ENCODE peak calls at places on chromosomes 2 and 18, in eight cellular contexts. One of them, this sample, is unnamed.

GRCh38 chr2:38121481-38121880 is 45.5 kb upstream of the CYP1B1 start:
- DNase-seq in activated effector memory CD4-positive, alpha-beta T cell treated with Interleukin-2 at 50 U/mL for 16 hours: no peak
- DNase-seq in stimulated activated CD8-positive, alpha-beta memory T cell treated with anti-CD3 and anti-CD28 coated beads, Interleukin-15, amount 100 ng/mL, for 48 hours: no peak
- DNase-seq in iris pigment epithelial cell: no peak
- DNase-seq in SHP77 treated with DMSO at 0.1 percent for 48 hours: no peak
- DNase-seq in activated CD8-positive, alpha-beta memory T cell treated with anti-CD3 and anti-CD28 coated beads for 24 hours: no peak
- DNase-seq in NCI-H2171: no peak
- DNase-seq in epithelial cell of esophagus: no peak
- DNase-seq in this sample: no peak

GRCh38 chr2:186827426-186827825 is 21.5 kb downstream of the ZSWIM2 start:
- DNase-seq in activated CD8-positive, alpha-beta memory T cell treated with anti-CD3 and anti-CD28 coated beads for 24 hours: no peak
- DNase-seq in activated effector memory CD4-positive, alpha-beta T cell treated with Interleukin-2 at 50 U/mL for 16 hours: no peak
- DNase-seq in iris pigment epithelial cell: peak; percentile 81
- DNase-seq in stimulated activated CD8-positive, alpha-beta memory T cell treated with anti-CD3 and anti-CD28 coated beads, Interleukin-15, amount 100 ng/mL, for 48 hours: no peak
- DNase-seq in epithelial cell of esophagus: no peak
- DNase-seq in SHP77 treated with DMSO at 0.1 percent for 48 hours: no peak
- DNase-seq in NCI-H2171: no peak
- DNase-seq in this sample: no peak

GRCh38 chr2:173032032-173032431 is 43.6 kb upstream of the MAP3K20 start:
- DNase-seq in stimulated activated CD8-positive, alpha-beta memory T cell treated with anti-CD3 and anti-CD28 coated beads, Interleukin-15, amount 100 ng/mL, for 48 hours: no peak
- DNase-seq in SHP77 treated with DMSO at 0.1 percent for 48 hours: no peak
- DNase-seq in NCI-H2171: no peak
- DNase-seq in activated effector memory CD4-positive, alpha-beta T cell treated with Interleukin-2 at 50 U/mL for 16 hours: no peak
- DNase-seq in epithelial cell of esophagus: no peak
- DNase-seq in activated CD8-positive, alpha-beta memory T cell treated with anti-CD3 and anti-CD28 coated beads for 24 hours: no peak
- DNase-seq in iris pigment epithelial cell: no peak
- DNase-seq in this sample: no peak

GRCh38 chr2:132752421-132753206 is 82.6 kb upstream of the LYPD1 start:
- DNase-seq in SHP77 treated with DMSO at 0.1 percent for 48 hours: no peak
- DNase-seq in activated effector memory CD4-positive, alpha-beta T cell treated with Interleukin-2 at 50 U/mL for 16 hours: no peak
- DNase-seq in iris pigment epithelial cell: no peak
- DNase-seq in stimulated activated CD8-positive, alpha-beta memory T cell treated with anti-CD3 and anti-CD28 coated beads, Interleukin-15, amount 100 ng/mL, for 48 hours: no peak
- DNase-seq in activated CD8-positive, alpha-beta memory T cell treated with anti-CD3 and anti-CD28 coated beads for 24 hours: no peak
- DNase-seq in epithelial cell of esophagus: no peak
- DNase-seq in NCI-H2171: no peak
- DNase-seq in this sample: no peak

GRCh38 chr18:36153203-36153602 is 23.5 kb downstream of the ELP2 start:
- DNase-seq in activated effector memory CD4-positive, alpha-beta T cell treated with Interleukin-2 at 50 U/mL for 16 hours: no peak
- DNase-seq in iris pigment epithelial cell: peak; percentile 18
- DNase-seq in stimulated activated CD8-positive, alpha-beta memory T cell treated with anti-CD3 and anti-CD28 coated beads, Interleukin-15, amount 100 ng/mL, for 48 hours: no peak
- DNase-seq in SHP77 treated with DMSO at 0.1 percent for 48 hours: no peak
- DNase-seq in activated CD8-positive, alpha-beta memory T cell treated with anti-CD3 and anti-CD28 coated beads for 24 hours: no peak
- DNase-seq in NCI-H2171: no peak
- DNase-seq in epithelial cell of esophagus: no peak
- DNase-seq in this sample: no peak

GRCh38 chr2:216220976-216221375 is 111.8 kb downstream of the XRCC5 start:
- DNase-seq in iris pigment epithelial cell: no peak
- DNase-seq in SHP77 treated with DMSO at 0.1 percent for 48 hours: no peak
- DNase-seq in NCI-H2171: no peak
- DNase-seq in activated CD8-positive, alpha-beta memory T cell treated with anti-CD3 and anti-CD28 coated beads for 24 hours: peak; percentile 44
- DNase-seq in epithelial cell of esophagus: no peak
- DNase-seq in stimulated activated CD8-positive, alpha-beta memory T cell treated with anti-CD3 and anti-CD28 coated beads, Interleukin-15, amount 100 ng/mL, for 48 hours: no peak
- DNase-seq in activated effector memory CD4-positive, alpha-beta T cell treated with Interleukin-2 at 50 U/mL for 16 hours: no peak
- DNase-seq in this sample: no peak

GRCh38 chr18:48228841-48229240 is 180.3 kb downstream of the ZBTB7C start:
- DNase-seq in activated CD8-positive, alpha-beta memory T cell treated with anti-CD3 and anti-CD28 coated beads for 24 hours: no peak
- DNase-seq in stimulated activated CD8-positive, alpha-beta memory T cell treated with anti-CD3 and anti-CD28 coated beads, Interleukin-15, amount 100 ng/mL, for 48 hours: no peak
- DNase-seq in epithelial cell of esophagus: no peak
- DNase-seq in SHP77 treated with DMSO at 0.1 percent for 48 hours: no peak
- DNase-seq in NCI-H2171: peak; percentile 39
- DNase-seq in activated effector memory CD4-positive, alpha-beta T cell treated with Interleukin-2 at 50 U/mL for 16 hours: no peak
- DNase-seq in iris pigment epithelial cell: no peak
- DNase-seq in this sample: peak; percentile 19

GRCh38 chr2:27162151-27163121 is 13.6 kb downstream of the TCF23 start:
- DNase-seq in activated CD8-positive, alpha-beta memory T cell treated with anti-CD3 and anti-CD28 coated beads for 24 hours: no peak
- DNase-seq in SHP77 treated with DMSO at 0.1 percent for 48 hours: peak; percentile 12
- DNase-seq in stimulated activated CD8-positive, alpha-beta memory T cell treated with anti-CD3 and anti-CD28 coated beads, Interleukin-15, amount 100 ng/mL, for 48 hours: no peak
- DNase-seq in activated effector memory CD4-positive, alpha-beta T cell treated with Interleukin-2 at 50 U/mL for 16 hours: no peak
- DNase-seq in epithelial cell of esophagus: no peak
- DNase-seq in iris pigment epithelial cell: peak; percentile 59
- DNase-seq in NCI-H2171: no peak
- DNase-seq in this sample: no peak

GRCh38 chr2:163175294-163175693 is 336.7 kb upstream of the KCNH7 start:
- DNase-seq in epithelial cell of esophagus: no peak
- DNase-seq in activated effector memory CD4-positive, alpha-beta T cell treated with Interleukin-2 at 50 U/mL for 16 hours: no peak
- DNase-seq in NCI-H2171: no peak
- DNase-seq in iris pigment epithelial cell: no peak
- DNase-seq in activated CD8-positive, alpha-beta memory T cell treated with anti-CD3 and anti-CD28 coated beads for 24 hours: no peak
- DNase-seq in SHP77 treated with DMSO at 0.1 percent for 48 hours: no peak
- DNase-seq in stimulated activated CD8-positive, alpha-beta memory T cell treated with anti-CD3 and anti-CD28 coated beads, Interleukin-15, amount 100 ng/mL, for 48 hours: no peak
- DNase-seq in this sample: no peak

GRCh38 chr2:136582631-136583205 is 182.6 kb upstream of the THSD7B start:
- DNase-seq in iris pigment epithelial cell: peak; percentile 4
- DNase-seq in stimulated activated CD8-positive, alpha-beta memory T cell treated with anti-CD3 and anti-CD28 coated beads, Interleukin-15, amount 100 ng/mL, for 48 hours: no peak
- DNase-seq in SHP77 treated with DMSO at 0.1 percent for 48 hours: no peak
- DNase-seq in NCI-H2171: no peak
- DNase-seq in activated CD8-positive, alpha-beta memory T cell treated with anti-CD3 and anti-CD28 coated beads for 24 hours: no peak
- DNase-seq in activated effector memory CD4-positive, alpha-beta T cell treated with Interleukin-2 at 50 U/mL for 16 hours: no peak
- DNase-seq in epithelial cell of esophagus: peak; percentile 40
- DNase-seq in this sample: no peak

GRCh38 chr18:61201516-61201915 is 131.7 kb upstream of the CDH20 start:
- DNase-seq in activated effector memory CD4-positive, alpha-beta T cell treated with Interleukin-2 at 50 U/mL for 16 hours: no peak
- DNase-seq in NCI-H2171: no peak
- DNase-seq in stimulated activated CD8-positive, alpha-beta memory T cell treated with anti-CD3 and anti-CD28 coated beads, Interleukin-15, amount 100 ng/mL, for 48 hours: no peak
- DNase-seq in epithelial cell of esophagus: no peak
- DNase-seq in SHP77 treated with DMSO at 0.1 percent for 48 hours: no peak
- DNase-seq in activated CD8-positive, alpha-beta memory T cell treated with anti-CD3 and anti-CD28 coated beads for 24 hours: no peak
- DNase-seq in iris pigment epithelial cell: no peak
- DNase-seq in this sample: no peak

GRCh38 chr2:19648583-19648982 is 253.2 kb downstream of the TTC32 start:
- DNase-seq in stimulated activated CD8-positive, alpha-beta memory T cell treated with anti-CD3 and anti-CD28 coated beads, Interleukin-15, amount 100 ng/mL, for 48 hours: no peak
- DNase-seq in SHP77 treated with DMSO at 0.1 percent for 48 hours: no peak
- DNase-seq in iris pigment epithelial cell: peak; percentile 91
- DNase-seq in NCI-H2171: no peak
- DNase-seq in activated CD8-positive, alpha-beta memory T cell treated with anti-CD3 and anti-CD28 coated beads for 24 hours: no peak
- DNase-seq in activated effector memory CD4-positive, alpha-beta T cell treated with Interleukin-2 at 50 U/mL for 16 hours: no peak
- DNase-seq in epithelial cell of esophagus: peak; percentile 93
- DNase-seq in this sample: no peak

GRCh38 chr2:55010149-55010591 is 40.1 kb downstream of the RTN4 start:
- DNase-seq in iris pigment epithelial cell: peak; percentile 52
- DNase-seq in stimulated activated CD8-positive, alpha-beta memory T cell treated with anti-CD3 and anti-CD28 coated beads, Interleukin-15, amount 100 ng/mL, for 48 hours: no peak
- DNase-seq in epithelial cell of esophagus: peak; percentile 79
- DNase-seq in NCI-H2171: peak; percentile 33
- DNase-seq in SHP77 treated with DMSO at 0.1 percent for 48 hours: no peak
- DNase-seq in activated effector memory CD4-positive, alpha-beta T cell treated with Interleukin-2 at 50 U/mL for 16 hours: no peak
- DNase-seq in activated CD8-positive, alpha-beta memory T cell treated with anti-CD3 and anti-CD28 coated beads for 24 hours: no peak
- DNase-seq in this sample: peak; percentile 72

GRCh38 chr18:79697976-79698375 is 18.4 kb downstream of the CTDP1 start:
- DNase-seq in activated effector memory CD4-positive, alpha-beta T cell treated with Interleukin-2 at 50 U/mL for 16 hours: no peak
- DNase-seq in activated CD8-positive, alpha-beta memory T cell treated with anti-CD3 and anti-CD28 coated beads for 24 hours: no peak
- DNase-seq in epithelial cell of esophagus: no peak
- DNase-seq in NCI-H2171: no peak
- DNase-seq in iris pigment epithelial cell: no peak
- DNase-seq in stimulated activated CD8-positive, alpha-beta memory T cell treated with anti-CD3 and anti-CD28 coated beads, Interleukin-15, amount 100 ng/mL, for 48 hours: no peak
- DNase-seq in SHP77 treated with DMSO at 0.1 percent for 48 hours: no peak
- DNase-seq in this sample: no peak

GRCh38 chr2:74197049-74197448 is 1.4 kb upstream of the MTHFD2 start:
- DNase-seq in NCI-H2171: no peak
- DNase-seq in SHP77 treated with DMSO at 0.1 percent for 48 hours: no peak
- DNase-seq in iris pigment epithelial cell: no peak
- DNase-seq in epithelial cell of esophagus: no peak
- DNase-seq in stimulated activated CD8-positive, alpha-beta memory T cell treated with anti-CD3 and anti-CD28 coated beads, Interleukin-15, amount 100 ng/mL, for 48 hours: no peak
- DNase-seq in activated effector memory CD4-positive, alpha-beta T cell treated with Interleukin-2 at 50 U/mL for 16 hours: no peak
- DNase-seq in activated CD8-positive, alpha-beta memory T cell treated with anti-CD3 and anti-CD28 coated beads for 24 hours: no peak
- DNase-seq in this sample: no peak

GRCh38 chr2:64632855-64633819 is 20.6 kb downstream of the SERTAD2 start:
- DNase-seq in NCI-H2171: no peak
- DNase-seq in activated effector memory CD4-positive, alpha-beta T cell treated with Interleukin-2 at 50 U/mL for 16 hours: no peak
- DNase-seq in epithelial cell of esophagus: no peak
- DNase-seq in stimulated activated CD8-positive, alpha-beta memory T cell treated with anti-CD3 and anti-CD28 coated beads, Interleukin-15, amount 100 ng/mL, for 48 hours: no peak
- DNase-seq in SHP77 treated with DMSO at 0.1 percent for 48 hours: no peak
- DNase-seq in iris pigment epithelial cell: peak; percentile 67
- DNase-seq in activated CD8-positive, alpha-beta memory T cell treated with anti-CD3 and anti-CD28 coated beads for 24 hours: no peak
- DNase-seq in this sample: no peak